ENCODE peak calls at places on chromosomes 11 and 22, in six cellular contexts. P is PC-9; Q is tibial nerve; T is CD8-positive, alpha-beta T cell; D is heart right ventricle; K is neural progenitor cell. C is an unnamed sample. For H3K4me1, the result is how much of the 10 kb centered on the place peaks cover.

GRCh38 chr11:7196396-7197146 is 55.1 kb upstream of the SYT9 start:
- DNase-seq in P (no peak), Q (no peak), T (no peak), D (no peak), K (no peak), C (no peak)

GRCh38 chr22:37629928-37630327 is 9.5 kb upstream of the SH3BP1 start:
- DNase-seq in P (no peak), Q (no peak), T (no peak), D (no peak), K (no peak), C (no peak)

GRCh38 chr22:19488884-19489843 is 9.4 kb downstream of the CDC45 start:
- DNase-seq in P (no peak), Q (no peak), T (no peak), D (no peak), K (no peak), C (no peak)

GRCh38 chr11:64351136-64351631 is 7.8 kb upstream of the RPS6KA4 start:
- DNase-seq in P (no peak), Q (no peak), T (no peak), D (no peak), K (no peak), C (no peak)

GRCh38 chr22:25405854-25406509 is 158.5 kb upstream of the GRK3 start:
- DNase-seq in P (no peak), Q (no peak), T (no peak), D (no peak), K (no peak), C (no peak)

GRCh38 chr22:19398206-19398605 is 33.3 kb downstream of the HIRA start:
- DNase-seq in P (no peak), Q (no peak), T (no peak), D (no peak), K (no peak), C (no peak)

GRCh38 chr22:38317995-38318715 is 922 bp upstream of the CSNK1E start:
- DNase-seq in P (peak), Q (peak), T (no peak), D (peak), K (peak), C (peak)

GRCh38 chr22:22720201-22720723 is 75.8 kb downstream of the GGTLC2 start:
- DNase-seq in P (no peak), Q (peak), T (peak), D (no peak), K (peak), C (peak)

GRCh38 chr11:12444601-12445000 is 67.2 kb downstream of the PARVA start:
- DNase-seq in P (no peak), Q (no peak), T (no peak), D (no peak), K (no peak), C (no peak)

GRCh38 chr11:57072640-57073039 is 83.9 kb downstream of the OR5AK2 start:
- DNase-seq in P (peak), Q (peak), T (no peak), D (no peak), K (no peak), C (peak)

GRCh38 chr11:87574193-87574592 is 536.5 kb downstream of the TMEM135 start:
- DNase-seq in P (no peak), Q (no peak), T (no peak), D (no peak), K (no peak), C (no peak)

GRCh38 chr11:112298535-112298934 is 37.9 kb upstream of the PLET1 start:
- DNase-seq in P (no peak), Q (no peak), T (no peak), D (peak), K (no peak), C (no peak)

GRCh38 chr22:25069758-25070461 is 117.4 kb downstream of the KIAA1671 start:
- DNase-seq in P (no peak), Q (no peak), T (peak), D (no peak), K (no peak), C (no peak)

GRCh38 chr11:8956860-8957259 is 7.4 kb downstream of the TMEM9B start:
- DNase-seq in P (no peak), Q (no peak), T (no peak), D (no peak), K (no peak), C (no peak)

GRCh38 chr11:133897331-133897650 is 52.0 kb upstream of the SPATA19 start:
- DNase-seq in P (no peak), Q (no peak), T (peak), D (no peak), K (no peak), C (no peak)
- H3K27ac ChIP-seq in P (no peak), Q (no peak), T (no peak), D (no peak), K (no peak), C (no peak)

GRCh38 chr11:76252625-76253024 is 46.3 kb upstream of the WNT11 start:
- DNase-seq in P (no peak), Q (no peak), T (no peak), D (no peak), K (no peak), C (no peak)
- TF ChIP-seq CTCF in P (no peak), Q (no peak), T (no peak), D (no peak), K (no peak), C (no peak)

GRCh38 chr11:96187779-96188624 is 155.0 kb downstream of the MAML2 start:
- DNase-seq in P (peak), Q (no peak), T (no peak), D (peak), K (no peak), C (peak)

GRCh38 chr11:96188625-96189006 is 154.4 kb downstream of the MAML2 start:
- DNase-seq in P (no peak), Q (no peak), T (no peak), D (no peak), K (no peak), C (no peak)

GRCh38 chr11:96189351-96189750 is 153.6 kb downstream of the MAML2 start:
- DNase-seq in P (no peak), Q (no peak), T (no peak), D (no peak), K (no peak), C (no peak)

GRCh38 chr11:96186806-96187205 is 156.2 kb downstream of the MAML2 start:
- DNase-seq in P (no peak), Q (no peak), T (no peak), D (no peak), K (no peak), C (peak)

GRCh38 chr11:96185220-96185768 is 157.7 kb downstream of the MAML2 start:
- DNase-seq in P (no peak), Q (no peak), T (no peak), D (no peak), K (no peak), C (no peak)
- H3K4me1 ChIP-seq in P (half or more), Q (under half), T (under half), D (under half), K (under half), C (under half)

GRCh38 chr11:61294717-61295595 is at the start of gene VWCE:
- DNase-seq in P (peak), Q (peak), T (peak), D (peak), K (peak), C (peak)

GRCh38 chr11:61295596-61295926 is 445 bp upstream of the VWCE start:
- DNase-seq in P (no peak), Q (no peak), T (no peak), D (no peak), K (no peak), C (no peak)

GRCh38 chr11:61298663-61299244 is 3.6 kb upstream of the VWCE start:
- DNase-seq in P (no peak), Q (no peak), T (no peak), D (no peak), K (no peak), C (no peak)

GRCh38 chr11:61297741-61298140 is 2.6 kb upstream of the VWCE start:
- DNase-seq in P (peak), Q (peak), T (no peak), D (peak), K (no peak), C (peak)

DNA sequence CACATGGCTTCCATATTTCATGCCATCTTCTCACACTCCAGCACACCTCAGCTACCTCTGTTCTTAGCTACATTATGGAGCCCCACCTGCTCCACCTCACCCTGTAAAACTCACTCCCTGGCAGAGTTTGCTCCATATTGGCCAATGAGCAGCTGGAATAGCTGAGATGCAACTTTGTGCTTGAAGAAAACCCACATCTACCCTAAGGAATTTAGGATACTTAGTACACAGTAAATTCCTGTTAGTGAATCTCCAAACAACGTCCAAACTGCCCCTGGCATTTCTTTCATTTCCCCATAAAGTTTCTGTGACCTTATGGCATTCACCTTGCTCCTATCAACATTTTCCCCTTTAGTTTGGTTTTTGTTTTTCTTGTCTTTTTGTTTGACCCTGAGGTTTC is 2.2 kb upstream of the VWCE start:
- DNase-seq in P (no peak), Q (no peak), T (no peak), D (no peak), K (no peak), C (no peak)
- H3K27ac ChIP-seq in P (no peak), Q (peak), T (no peak), D (peak), K (peak), C (no peak)

DNA sequence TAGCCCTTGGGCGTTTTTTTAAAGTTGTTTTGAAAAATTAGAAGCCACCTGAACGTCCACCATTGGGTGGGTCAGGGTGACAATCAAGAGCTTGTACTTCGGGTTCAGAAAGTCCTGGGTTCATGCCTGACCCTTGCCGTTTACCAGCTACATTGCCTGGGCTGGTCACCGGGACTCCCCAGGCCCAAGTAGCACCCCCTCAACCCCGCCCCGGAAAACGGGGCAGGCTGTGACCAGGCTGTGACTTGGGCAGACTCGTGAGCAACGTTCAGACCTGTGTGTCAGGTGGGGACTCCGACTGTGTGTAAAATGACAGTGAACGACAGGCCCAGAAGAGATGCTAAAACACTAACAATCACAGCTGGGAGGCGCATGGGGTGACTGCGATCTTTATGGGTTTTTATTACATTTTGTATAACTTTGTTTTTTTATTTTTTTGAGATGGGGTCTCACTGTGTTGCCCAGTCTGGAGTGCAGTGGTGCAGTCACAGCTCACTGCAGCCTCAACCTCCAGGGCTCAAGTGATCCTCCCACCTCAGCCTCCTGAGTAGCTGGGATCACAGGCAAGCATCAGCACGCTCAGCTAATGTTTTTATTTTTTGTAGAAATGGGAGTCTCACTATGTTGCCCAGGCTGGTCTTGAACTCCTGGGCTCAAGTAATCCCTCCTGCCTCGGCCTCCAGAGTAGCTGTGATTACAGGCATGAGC is 56.8 kb downstream of the TRMU start:
- DNase-seq in P (no peak), Q (no peak), T (no peak), D (no peak), K (no peak), C (no peak)
- TF ChIP-seq CTCF in P (no peak), Q (no peak), T (no peak), D (no peak), K (no peak), C (no peak)

DNA sequence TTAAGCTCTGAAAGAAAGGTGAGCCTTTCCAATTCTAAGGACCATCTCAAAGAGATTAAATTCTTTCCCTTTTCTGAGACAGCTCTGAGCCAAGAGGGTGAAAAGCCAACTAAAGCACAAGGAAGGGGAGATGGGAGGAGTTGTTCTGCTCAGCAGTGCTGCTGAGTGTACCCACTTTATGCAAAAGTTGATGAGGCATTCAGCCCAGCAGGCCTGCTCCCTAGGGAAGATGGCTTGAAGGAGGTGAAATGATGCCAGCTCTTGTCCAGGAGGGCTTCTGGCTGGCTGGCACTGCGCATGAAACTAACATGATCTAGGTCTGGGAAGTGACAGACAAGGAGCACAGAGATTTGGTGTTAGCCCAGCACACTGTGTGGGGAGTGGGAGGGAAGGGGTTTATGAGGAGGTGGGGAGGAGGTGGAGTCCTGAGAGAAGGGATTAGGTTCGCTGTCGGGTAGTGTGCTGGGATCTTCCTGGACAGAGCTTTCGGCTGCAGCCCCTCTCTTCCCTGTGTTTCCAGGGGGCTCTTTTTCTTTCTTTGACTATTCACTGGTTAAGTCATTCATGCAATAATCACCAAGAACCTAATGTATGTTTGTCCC is 225.5 kb upstream of the NARS2 start:
- DNase-seq in P (no peak), Q (no peak), T (no peak), D (no peak), K (peak), C (no peak)
- H3K4me1 ChIP-seq in P (under half), Q (under half), T (under half), D (under half), K (under half), C (under half)

C was measured in foreskin keratinocyte.